ENCODE peak calls at places on chromosomes 1 and 21, in five cellular contexts. W is upper lobe of right lung, J is GM23248, U is cardiac muscle cell, D is Peyer's patch. B is an unnamed sample.

GRCh38 chr1:163013826-163014600 is 55.1 kb upstream of the RGS4 start:
- DNase-seq in D (no peak), U (no peak), J (no peak), W (no peak), B (no peak)

GRCh38 chr1:157170677-157171515 is 32.7 kb upstream of the ETV3 start:
- DNase-seq in W (peak; percentile 80), D (peak; percentile 32), U (peak; percentile 33), J (peak; percentile 49), B (no peak)

GRCh38 chr21:16534408-16535099 is 804.8 kb downstream of the USP25 start:
- DNase-seq in W (no peak), D (no peak), J (peak; percentile 76), U (peak; percentile 96), B (no peak)

GRCh38 chr1:15153184-15153841 is at the start of gene TMEM51:
- DNase-seq in D (no peak), U (peak; percentile 75), W (peak; percentile 90), J (peak; percentile 56), B (no peak)

GRCh38 chr1:230691615-230692014 is 22.3 kb downstream of the AGT start:
- DNase-seq in W (no peak), D (no peak), U (no peak), J (no peak), B (no peak)

GRCh38 chr1:89822109-89822962 is 1.5 kb downstream of the LRRC8D start:
- DNase-seq in U (no peak), D (peak; percentile 29), J (no peak), W (no peak), B (no peak)

GRCh38 chr21:43315244-43316137 is 111.4 kb downstream of the SIK1 start:
- DNase-seq in D (no peak), J (peak; percentile 34), W (no peak), U (no peak), B (no peak)

GRCh38 chr1:153465728-153466625 is 5.5 kb upstream of the S100A7 start:
- DNase-seq in D (peak; percentile 18), W (peak; percentile 80), J (peak; percentile 72), U (peak; percentile 66), B (peak; percentile 43)

GRCh38 chr1:184019066-184019465 is 18.5 kb downstream of the COLGALT2 start:
- DNase-seq in U (no peak), W (no peak), D (no peak), J (no peak), B (no peak)

GRCh38 chr1:41919764-41920397 is 1.2 kb upstream of the HIVEP3 start:
- DNase-seq in U (peak; percentile 16), J (peak; percentile 47), W (no peak), D (peak; percentile 63), B (peak; percentile 58)

GRCh38 chr1:201925301-201925567 is 21.1 kb downstream of the LMOD1 start:
- DNase-seq in U (no peak), W (no peak), D (no peak), J (no peak), B (no peak)

GRCh38 chr1:232942413-232943294 is 7.8 kb upstream of the NTPCR start:
- DNase-seq in U (no peak), W (no peak), D (no peak), J (no peak), B (no peak)

DNA sequence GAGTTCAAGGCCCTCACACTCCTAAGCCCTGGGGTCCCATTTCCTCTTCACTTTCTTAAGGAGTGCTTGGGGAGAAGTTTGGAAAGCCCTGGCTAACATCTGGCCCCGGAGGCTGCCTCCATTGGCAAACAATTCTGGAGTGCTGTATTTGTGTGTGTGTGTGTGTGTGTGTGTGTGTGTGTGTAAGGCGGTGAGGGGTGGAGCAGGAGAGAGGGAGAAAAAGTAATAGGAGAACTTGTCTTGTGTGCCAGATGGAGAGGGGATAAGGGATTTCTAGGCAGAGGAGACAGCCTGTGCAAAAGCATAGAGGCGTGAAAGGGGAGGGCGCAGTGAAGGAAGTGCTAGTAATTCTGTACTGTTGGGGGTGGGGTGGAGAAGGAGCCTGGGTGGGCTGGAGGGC is 609 bp upstream of the TRIM62 start:
- DNase-seq in D (no peak), U (peak; percentile 75), W (no peak), J (peak; percentile 47), B (no peak)
- H3K4me3 ChIP-seq in D (peak overlapping the region; percentile 96), U (peak overlapping the region; percentile 69), W (peak overlapping the region; percentile 64), J (peak overlapping the region; percentile 75), B (peak overlapping the region; percentile 83)

GRCh38 chr1:204110894-204111633 is 38.1 kb downstream of the SOX13 start:
- DNase-seq in U (no peak), J (no peak), W (no peak), D (no peak), B (no peak)

GRCh38 chr1:204104331-204105222 is 31.7 kb downstream of the SOX13 start:
- DNase-seq in U (no peak), W (no peak), D (no peak), J (peak; percentile 34), B (no peak)

GRCh38 chr1:204107892-204108291 is 35.0 kb downstream of the SOX13 start:
- DNase-seq in D (no peak), U (no peak), W (no peak), J (no peak), B (no peak)

GRCh38 chr1:204106825-204107224 is 33.9 kb downstream of the SOX13 start:
- DNase-seq in U (no peak), D (no peak), J (no peak), W (no peak), B (no peak)

DNA sequence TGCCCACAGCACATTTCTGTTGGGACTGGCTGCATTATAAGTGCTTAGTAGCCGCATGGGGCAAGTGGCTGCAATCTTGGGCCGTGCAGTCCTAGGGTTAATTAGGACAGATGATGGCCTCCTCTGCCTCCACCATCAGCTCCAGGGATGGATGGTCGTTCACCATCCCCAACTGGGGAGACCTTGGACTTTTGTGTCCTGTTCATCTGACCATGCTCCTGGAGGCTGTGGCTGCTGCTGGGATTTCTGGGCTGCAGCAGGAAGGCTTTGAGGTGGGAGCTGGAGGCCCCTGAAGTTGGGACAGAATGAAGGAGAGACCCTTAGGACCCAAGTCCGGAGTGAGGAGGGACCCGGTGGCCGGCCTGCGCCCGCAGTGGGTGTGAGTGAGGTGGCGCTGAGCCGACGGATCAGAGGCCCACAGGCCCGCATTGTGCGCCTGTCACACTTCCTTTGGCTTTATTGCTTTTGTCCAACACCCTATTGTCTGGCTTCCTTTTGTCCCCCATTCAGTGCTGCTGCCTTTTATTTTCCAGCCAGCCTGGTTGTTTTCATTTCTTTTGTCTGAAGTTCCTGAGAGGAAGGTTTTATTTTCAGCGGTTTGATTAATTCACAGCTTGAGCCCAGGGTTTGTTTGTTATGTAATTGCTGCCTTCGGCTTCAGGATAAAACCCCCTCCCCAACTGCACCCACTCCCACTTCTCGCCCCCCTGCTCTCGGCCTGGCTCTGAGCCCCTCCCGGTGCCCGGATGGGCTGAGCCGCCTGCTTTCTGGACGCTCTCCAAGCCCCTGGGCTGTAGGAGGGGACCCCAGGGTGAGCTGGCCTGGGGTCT is 35.6 kb downstream of the SOX13 start:
- DNase-seq in D (no peak), J (no peak), W (no peak), U (no peak), B (no peak)
- H3K27ac ChIP-seq in D (no peak overlapping the region), J (no peak overlapping the region), W (peak overlapping the region; percentile 42), U (no peak overlapping the region), B (no peak overlapping the region)

DNA sequence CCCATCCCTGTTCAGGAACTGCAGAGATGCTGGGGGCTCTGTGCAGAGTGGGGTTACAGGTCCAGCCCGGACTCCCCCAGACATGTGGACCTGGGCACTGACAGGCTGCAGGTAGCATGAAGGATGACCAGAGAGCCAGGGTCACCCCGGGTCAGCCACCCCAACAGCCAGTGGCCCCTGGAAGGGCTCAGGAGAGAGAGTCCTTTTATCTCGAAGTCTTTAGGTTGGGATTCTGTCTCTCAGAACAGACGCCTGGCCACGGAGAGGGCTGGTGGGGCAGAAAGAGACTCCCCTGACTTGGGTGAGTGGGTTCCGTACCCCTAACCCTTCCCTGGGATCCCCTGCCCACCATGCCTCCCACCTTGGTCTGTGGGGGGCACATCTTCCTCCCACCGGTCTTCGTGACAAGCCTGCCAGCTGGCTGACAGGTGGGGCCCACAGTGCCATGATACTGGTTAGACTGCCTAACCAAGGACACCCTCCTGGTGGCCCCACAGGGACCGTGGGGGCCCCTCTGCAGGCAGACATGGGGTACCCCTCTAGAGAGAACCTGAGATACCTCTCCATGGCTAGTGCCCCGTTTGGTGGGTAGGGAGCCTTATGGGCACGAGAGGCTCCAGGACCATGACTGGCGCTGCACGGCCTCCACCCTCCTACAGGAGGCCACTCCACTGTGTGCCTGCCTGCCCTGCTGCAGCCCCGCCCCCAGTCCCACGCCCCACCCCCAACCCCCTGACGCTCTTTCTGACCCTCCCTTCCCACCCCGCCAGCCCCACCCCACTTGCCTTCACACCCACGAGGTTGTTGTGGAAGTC is 24.2 kb downstream of the WNT9A start:
- DNase-seq in D (no peak), W (no peak), U (no peak), J (no peak), B (no peak)
- H3K4me3 ChIP-seq in D (no peak overlapping the region), W (no peak overlapping the region), U (no peak overlapping the region), J (no peak overlapping the region), B (no peak overlapping the region)

GRCh38 chr1:203660931-203661484 is 34.4 kb downstream of the ATP2B4 start:
- DNase-seq in J (no peak), U (no peak), D (no peak), W (no peak), B (no peak)
- H3K27ac ChIP-seq in J (no peak overlapping the region), U (no peak overlapping the region), D (no peak overlapping the region), W (no peak overlapping the region), B (no peak overlapping the region)

GRCh38 chr1:9179450-9179849 is 50.5 kb upstream of the GPR157 start:
- DNase-seq in D (no peak), J (no peak), W (no peak), U (no peak), B (no peak)
- H3K4me3 ChIP-seq in D (no peak overlapping the region), J (peak overlapping the region; percentile 99), W (peak overlapping the region; percentile 80), U (no peak overlapping the region), B (no peak overlapping the region)

GRCh38 chr1:116405241-116406135 is 32.4 kb downstream of the ATP1A1 start:
- DNase-seq in U (no peak), D (no peak), W (no peak), J (no peak), B (no peak)
- H3K27ac ChIP-seq in U (peak overlapping the region; percentile 95), D (no peak overlapping the region), W (no peak overlapping the region), J (no peak overlapping the region), B (no peak overlapping the region)

GRCh38 chr1:34163792-34164509 is 1.1 kb downstream of the CSMD2 start:
- DNase-seq in J (peak; percentile 74), U (peak; percentile 14), W (no peak), D (no peak), B (no peak)

GRCh38 chr1:34164510-34165381 is at the start of gene CSMD2:
- DNase-seq in D (no peak), J (peak; percentile 87), U (peak; percentile 62), W (peak; percentile 70), B (no peak)

GRCh38 chr1:34166191-34167090 is 1.4 kb upstream of the CSMD2 start:
- DNase-seq in U (peak; percentile 17), J (peak; percentile 48), D (no peak), W (no peak), B (no peak)

GRCh38 chr1:34165422-34165921 is 442 bp upstream of the CSMD2 start:
- DNase-seq in D (no peak), J (peak; percentile 26), W (no peak), U (peak; percentile 1), B (no peak)

DNA sequence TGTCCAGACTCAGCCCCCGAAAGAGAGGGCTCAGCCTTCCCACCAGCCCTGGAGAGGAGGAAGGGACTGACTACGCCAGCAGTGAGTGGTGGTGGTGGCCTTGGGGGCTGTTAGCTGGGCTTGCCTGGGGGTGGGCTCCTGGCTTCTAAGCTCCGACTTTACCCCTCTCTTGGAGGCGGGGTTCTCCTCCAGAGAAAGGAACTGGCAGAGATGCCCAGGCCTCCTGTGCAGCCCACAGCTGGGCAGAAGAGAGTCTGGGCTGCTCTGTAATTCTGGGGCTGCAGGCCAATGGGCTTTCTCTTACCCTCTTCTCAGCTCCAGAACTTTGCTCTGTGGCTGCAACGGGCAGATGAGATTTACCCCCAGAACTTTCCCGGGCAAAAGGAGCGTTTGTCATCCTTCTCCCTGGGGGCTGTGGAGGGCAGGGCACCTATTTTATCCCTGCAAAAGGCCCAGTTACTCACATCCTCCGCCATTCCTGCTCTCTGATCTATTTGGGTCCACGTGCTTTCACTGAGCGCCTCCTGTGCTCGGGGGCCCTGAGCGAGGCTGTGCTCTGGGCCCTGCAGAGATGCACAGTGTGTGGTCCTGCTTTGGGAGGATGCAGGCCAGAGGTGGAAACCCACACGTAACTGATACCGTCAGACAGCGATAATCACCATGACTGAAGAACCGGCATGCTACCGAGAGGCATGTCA is 2.2 kb upstream of the CSMD2 start:
- DNase-seq in U (no peak), J (no peak), D (no peak), W (no peak), B (no peak)
- H3K4me3 ChIP-seq in U (no peak overlapping the region), J (no peak overlapping the region), D (no peak overlapping the region), W (no peak overlapping the region), B (no peak overlapping the region)